ENCODE peak calls at places on chromosome 18, in six cellular contexts. Z, P, E, U, X and K are unnamed samples.

GRCh38 chr18:9101730-9102390 is 639 bp upstream of the NDUFV2 start:
- DNase-seq in Z (no peak), P (no peak), E (no peak), U (peak), X (no peak), K (peak)

GRCh38 chr18:31197676-31198075 is 35.0 kb upstream of the DSC1 start:
- DNase-seq in Z (no peak), P (no peak), E (no peak), U (no peak), X (no peak), K (no peak)

GRCh38 chr18:26103579-26103978 is 13.2 kb upstream of the SS18 start:
- DNase-seq in Z (no peak), P (peak), E (no peak), U (no peak), X (no peak), K (peak)

GRCh38 chr18:9333441-9334350 is 877 bp upstream of the TWSG1 start:
- DNase-seq in Z (no peak), P (no peak), E (peak), U (no peak), X (no peak), K (no peak)

GRCh38 chr18:31970617-31971016 is 27.7 kb upstream of the TRAPPC8 start:
- DNase-seq in Z (no peak), P (no peak), E (no peak), U (no peak), X (no peak), K (no peak)

GRCh38 chr18:45467307-45467706 is 148.0 kb upstream of the SLC14A2 start:
- DNase-seq in Z (no peak), P (no peak), E (no peak), U (no peak), X (no peak), K (no peak)

GRCh38 chr18:9705183-9705864 is 2.8 kb upstream of the RAB31 start:
- DNase-seq in Z (no peak), P (no peak), E (no peak), U (no peak), X (no peak), K (no peak)

GRCh38 chr18:24300703-24301102 is 96.9 kb downstream of the OSBPL1A start:
- DNase-seq in Z (no peak), P (no peak), E (no peak), U (no peak), X (no peak), K (no peak)

GRCh38 chr18:9478545-9478944 is 3.2 kb downstream of the RALBP1 start:
- DNase-seq in Z (no peak), P (no peak), E (no peak), U (no peak), X (no peak), K (no peak)

GRCh38 chr18:1408331-1408835 is 503.7 kb downstream of the ADCYAP1 start:
- DNase-seq in Z (peak), P (no peak), E (no peak), U (no peak), X (no peak), K (no peak)

GRCh38 chr18:41966943-41967342 is 11.9 kb downstream of the PIK3C3 start:
- DNase-seq in Z (no peak), P (no peak), E (no peak), U (no peak), X (no peak), K (no peak)

GRCh38 chr18:63881851-63882250 is 5.7 kb upstream of the SERPINB2 start:
- DNase-seq in Z (no peak), P (no peak), E (no peak), U (no peak), X (no peak), K (no peak)

GRCh38 chr18:9321017-9321452 is 13.5 kb upstream of the TWSG1 start:
- DNase-seq in Z (no peak), P (no peak), E (no peak), U (no peak), X (no peak), K (no peak)

GRCh38 chr18:49617329-49617695 is 55.5 kb downstream of the LIPG start:
- DNase-seq in Z (no peak), P (no peak), E (no peak), U (no peak), X (no peak), K (no peak)

GRCh38 chr18:36527025-36527424 is 229.5 kb downstream of the FHOD3 start:
- DNase-seq in Z (no peak), P (no peak), E (no peak), U (no peak), X (no peak), K (no peak)

GRCh38 chr18:39274535-39274934 is 1708.9 kb upstream of the CELF4 start:
- DNase-seq in Z (no peak), P (no peak), E (no peak), U (no peak), X (no peak), K (no peak)

GRCh38 chr18:36095936-36096519 is 28.7 kb upstream of the RPRD1A start:
- DNase-seq in Z (peak), P (no peak), E (peak), U (peak), X (no peak), K (peak)

GRCh38 chr18:59455728-59456276 is 96.7 kb upstream of the LMAN1 start:
- DNase-seq in Z (no peak), P (no peak), E (no peak), U (no peak), X (no peak), K (no peak)

GRCh38 chr18:51399491-51400122 is 202.1 kb upstream of the MEX3C start:
- DNase-seq in Z (no peak), P (no peak), E (no peak), U (no peak), X (no peak), K (no peak)

GRCh38 chr18:71327443-71328120 is 1038.7 kb downstream of the SOCS6 start:
- DNase-seq in Z (no peak), P (no peak), E (no peak), U (no peak), X (no peak), K (no peak)

GRCh38 chr18:72869786-72870185 is 2.0 kb upstream of the NETO1 start:
- DNase-seq in Z (no peak), P (no peak), E (no peak), U (no peak), X (no peak), K (no peak)

GRCh38 chr18:596288-596881 is 403 bp upstream of the CLUL1 start:
- DNase-seq in Z (no peak), P (no peak), E (no peak), U (no peak), X (peak), K (peak)

GRCh38 chr18:2410688-2411087 is 160.6 kb downstream of the METTL4 start:
- DNase-seq in Z (no peak), P (no peak), E (no peak), U (no peak), X (no peak), K (no peak)

GRCh38 chr18:35478520-35479435 is 19.0 kb downstream of the INO80C start:
- DNase-seq in Z (no peak), P (no peak), E (no peak), U (peak), X (no peak), K (no peak)

GRCh38 chr18:38801640-38802039 is 1236.0 kb upstream of the CELF4 start:
- DNase-seq in Z (no peak), P (no peak), E (no peak), U (no peak), X (no peak), K (no peak)

GRCh38 chr18:76805221-76805620 is 17.1 kb upstream of the ZNF236 start:
- DNase-seq in Z (no peak), P (no peak), E (no peak), U (no peak), X (no peak), K (no peak)

GRCh38 chr18:41993151-41993550 is 38.1 kb downstream of the PIK3C3 start:
- DNase-seq in Z (no peak), P (no peak), E (no peak), U (no peak), X (no peak), K (no peak)

GRCh38 chr18:77208969-77209368 is 40.7 kb upstream of the GALR1 start:
- DNase-seq in Z (no peak), P (no peak), E (no peak), U (no peak), X (peak), K (peak)

GRCh38 chr18:10381951-10382350 is 72.5 kb upstream of the APCDD1 start:
- DNase-seq in Z (no peak), P (no peak), E (no peak), U (peak), X (no peak), K (no peak)